ENCODE peak calls at places on chromosomes 5 and 9, in five cellular contexts. S is astrocyte, W is PC-3, P is IMR-90, Q is GM12878. O is an unnamed sample.

GRCh38 chr9:94867842-94868312 is 141.4 kb downstream of the AOPEP start:
- DNase-seq in S (peak), W (peak), P (peak), Q (no peak), O (peak)

GRCh38 chr5:160467555-160468418 is 46.1 kb downstream of the PTTG1 start:
- DNase-seq in S (peak), W (peak), P (peak), Q (peak), O (peak)

GRCh38 chr5:2111569-2112105 is 228.9 kb upstream of the IRX4 start:
- DNase-seq in S (no peak), W (no peak), P (no peak), Q (no peak), O (no peak)

GRCh38 chr5:172453206-172453985 is 929 bp downstream of the SH3PXD2B start:
- DNase-seq in S (peak), W (no peak), P (peak), Q (no peak), O (peak)

GRCh38 chr5:90518666-90519065 is 10.7 kb downstream of the LYSMD3 start:
- DNase-seq in S (peak), W (peak), P (peak), Q (no peak), O (no peak)

GRCh38 chr5:107290780-107291398 is 379.8 kb downstream of the EFNA5 start:
- DNase-seq in S (no peak), W (no peak), P (no peak), Q (no peak), O (no peak)

GRCh38 chr9:111743275-111743674 is 51.5 kb downstream of the SHOC1 start:
- DNase-seq in S (peak), W (peak), P (peak), Q (no peak), O (peak)

GRCh38 chr5:72237415-72237814 is 82.6 kb downstream of the MRPS27 start:
- DNase-seq in S (no peak), W (no peak), P (no peak), Q (no peak), O (no peak)

GRCh38 chr5:122163151-122164069 is 34.1 kb downstream of the ZNF474 start:
- DNase-seq in S (peak), W (peak), P (peak), Q (no peak), O (peak)

GRCh38 chr5:72387985-72388384 is 67.8 kb downstream of the PTCD2 start:
- DNase-seq in S (peak), W (peak), P (peak), Q (no peak), O (no peak)

GRCh38 chr5:139146809-139147742 is 51.1 kb downstream of the SIL1 start:
- DNase-seq in S (no peak), W (no peak), P (no peak), Q (no peak), O (no peak)

GRCh38 chr9:124449381-124450151 is 685 bp upstream of the ADGRD2 start:
- DNase-seq in S (no peak), W (no peak), P (no peak), Q (no peak), O (peak)

GRCh38 chr9:2022560-2022959 is 7.4 kb downstream of the SMARCA2 start:
- DNase-seq in S (no peak), W (no peak), P (no peak), Q (no peak), O (no peak)

GRCh38 chr5:122078116-122078865 is at the start of gene LOX:
- DNase-seq in S (peak), W (peak), P (peak), Q (no peak), O (peak)

GRCh38 chr5:76608833-76609232 is 14.4 kb downstream of the F2RL2 start:
- DNase-seq in S (peak), W (no peak), P (peak), Q (no peak), O (no peak)

GRCh38 chr5:57386958-57387357 is 95.7 kb downstream of the ACTBL2 start:
- DNase-seq in S (peak), W (no peak), P (peak), Q (no peak), O (peak)

GRCh38 chr9:113711251-113711650 is 164.9 kb upstream of the ZNF618 start:
- DNase-seq in S (no peak), W (no peak), P (no peak), Q (no peak), O (no peak)

GRCh38 chr5:15452780-15453179 is 47.2 kb upstream of the FBXL7 start:
- DNase-seq in S (peak), W (no peak), P (no peak), Q (no peak), O (no peak)

GRCh38 chr5:67315082-67315801 is 118.6 kb upstream of the CD180 start:
- DNase-seq in S (peak), W (peak), P (peak), Q (no peak), O (peak)
- H2AFZ ChIP-seq in S (peak), W (peak), P (peak), Q (no peak), O (peak)

DNA sequence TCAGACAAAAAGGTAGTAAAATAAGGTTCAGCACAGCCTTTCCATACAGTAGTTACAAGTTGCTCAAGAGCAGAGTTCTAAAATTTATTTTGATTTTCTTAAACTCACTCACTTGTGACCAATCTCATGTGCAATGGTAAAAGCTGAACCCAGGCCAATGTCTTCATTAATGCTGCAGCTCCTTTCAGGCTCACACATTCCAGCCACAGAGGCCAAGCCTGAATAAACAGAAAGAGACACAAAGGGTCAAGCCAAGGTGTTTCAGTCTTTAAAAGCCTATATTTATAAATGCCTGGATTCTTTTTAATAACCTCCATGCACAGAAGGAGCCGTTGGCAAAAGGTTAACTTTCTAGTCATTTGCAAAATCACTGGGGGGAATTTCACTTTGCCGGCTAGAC is 152.5 kb downstream of the ADAMTS6 start:
- DNase-seq in S (peak), W (no peak), P (peak), Q (no peak), O (no peak)
- H2AFZ ChIP-seq in S (no peak), W (no peak), P (no peak), Q (no peak), O (no peak)

GRCh38 chr5:34571380-34572041 is 84.6 kb upstream of the RAI14 start:
- DNase-seq in S (peak), W (no peak), P (peak), Q (no peak), O (peak)
- H2AFZ ChIP-seq in S (no peak), W (peak), P (peak), Q (no peak), O (peak)

DNA sequence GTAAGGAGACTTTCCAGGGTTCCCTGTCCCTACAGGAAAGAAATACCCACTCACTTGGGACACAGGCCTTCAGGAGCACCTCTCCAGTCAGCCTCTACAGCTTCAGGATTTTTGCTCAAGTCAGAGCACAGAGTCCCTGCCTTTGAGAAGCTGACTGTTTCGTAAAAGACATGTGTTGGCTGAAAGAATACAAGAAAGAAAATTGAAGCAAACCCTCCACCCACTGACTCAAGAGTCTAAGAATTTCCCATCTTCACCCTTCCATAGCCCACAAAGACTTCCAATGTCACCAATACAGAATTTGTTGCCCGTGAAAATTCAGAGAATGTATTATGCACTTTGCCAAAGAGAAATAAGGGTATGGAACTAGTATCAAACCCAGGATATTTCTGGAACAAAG is 53.0 kb upstream of the ZNF622 start:
- DNase-seq in S (no peak), W (no peak), P (no peak), Q (no peak), O (no peak)
- H2AFZ ChIP-seq in S (no peak), W (no peak), P (no peak), Q (no peak), O (no peak)

GRCh38 chr9:126915846-126916543 is 1.4 kb downstream of the RALGPS1 start:
- DNase-seq in S (no peak), W (no peak), P (no peak), Q (no peak), O (peak)

GRCh38 chr9:126915281-126915816 is 767 bp downstream of the RALGPS1 start:
- DNase-seq in S (no peak), W (peak), P (no peak), Q (no peak), O (no peak)

GRCh38 chr9:126916909-126917308 is 2.3 kb downstream of the RALGPS1 start:
- DNase-seq in S (no peak), W (no peak), P (no peak), Q (no peak), O (peak)

GRCh38 chr9:126919193-126919592 is 4.6 kb downstream of the RALGPS1 start:
- DNase-seq in S (no peak), W (no peak), P (no peak), Q (no peak), O (no peak)

DNA sequence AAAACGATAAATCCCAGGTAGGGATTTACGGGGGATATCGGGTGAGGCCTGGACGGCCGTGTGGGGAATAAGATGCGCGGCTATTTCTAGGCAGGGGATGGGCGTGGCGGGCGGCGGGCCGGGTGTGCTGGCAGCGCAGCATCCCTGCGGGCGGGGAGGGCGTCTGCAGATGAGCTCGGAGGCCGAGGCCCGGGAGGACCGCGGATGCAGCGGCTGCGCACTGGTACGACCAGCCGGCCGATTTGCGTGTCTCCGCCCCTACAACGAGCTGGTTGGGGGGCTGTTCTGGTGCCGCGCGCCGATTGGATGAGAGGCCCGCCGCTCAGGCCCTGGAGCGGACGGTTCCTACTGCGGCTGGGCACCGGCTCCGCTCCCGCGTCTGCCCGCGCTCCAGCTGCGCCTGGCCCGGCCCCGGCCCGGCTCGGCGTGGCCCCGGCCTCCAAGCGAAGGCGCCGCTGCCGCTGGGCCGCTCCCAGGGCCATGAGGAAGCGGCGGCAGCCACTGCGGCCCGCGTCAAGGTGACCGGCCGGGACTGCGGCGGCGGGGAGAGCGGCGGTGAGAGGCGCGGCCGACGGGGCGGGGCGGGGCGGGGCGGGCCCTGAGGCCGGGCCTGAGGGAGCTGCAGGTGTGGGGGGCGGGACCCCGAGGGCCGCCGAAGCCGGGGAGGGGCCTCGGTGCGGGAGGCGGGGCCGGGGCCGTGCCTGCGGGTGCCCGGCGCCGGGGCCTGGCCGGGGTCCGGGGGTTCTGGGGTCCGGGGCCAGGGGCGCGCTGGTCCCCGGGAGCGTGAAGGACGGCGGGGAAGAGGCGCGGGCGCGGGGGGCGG is at the start of gene RALGPS1:
- DNase-seq in S (peak), W (peak), P (peak), Q (peak), O (peak)
- H2AFZ ChIP-seq in S (peak), W (peak), P (peak), Q (peak), O (peak)

DNA sequence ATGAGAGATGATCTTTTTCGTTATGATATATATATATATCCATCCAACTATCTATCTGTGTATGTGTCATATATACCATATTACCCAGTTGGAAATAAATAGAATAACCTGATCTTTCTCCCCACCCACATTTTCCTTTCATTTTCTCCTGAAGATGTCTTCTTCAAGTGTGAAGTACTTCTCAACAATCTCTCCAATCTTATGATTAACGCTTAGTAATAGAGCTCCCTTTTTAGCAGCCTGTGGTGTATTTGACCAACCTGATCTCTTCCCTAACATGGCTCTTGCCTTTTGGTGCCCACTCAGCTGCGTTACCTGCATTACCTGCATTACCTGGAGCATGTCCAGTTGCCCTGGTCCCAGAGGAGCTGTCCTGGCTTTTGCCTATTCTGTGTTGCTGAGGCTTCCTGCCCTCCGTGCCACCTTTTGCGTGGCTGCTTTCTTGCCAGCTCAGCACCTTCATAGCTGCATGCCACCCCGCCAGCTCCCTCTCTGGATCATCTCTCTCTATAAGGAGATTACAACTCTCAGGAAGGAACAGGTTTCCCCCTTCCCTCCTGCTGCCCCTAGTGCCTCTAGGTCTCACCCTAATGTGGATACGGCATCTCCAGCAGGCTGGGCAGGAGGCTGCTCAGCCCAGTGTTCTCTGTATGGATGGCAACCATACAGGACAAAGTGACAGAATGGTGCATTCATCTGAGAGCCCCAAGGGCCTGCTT is 126.6 kb downstream of the GADD45G start:
- DNase-seq in S (no peak), W (no peak), P (no peak), Q (no peak), O (no peak)
- H2AFZ ChIP-seq in S (no peak), W (no peak), P (no peak), Q (no peak), O (no peak)

GRCh38 chr9:137112564-137113384 is 1.8 kb downstream of the DPP7 start:
- DNase-seq in S (no peak), W (no peak), P (no peak), Q (no peak), O (peak)
- H2AFZ ChIP-seq in S (no peak), W (no peak), P (no peak), Q (no peak), O (no peak)